ENCODE peak calls at places on chromosomes 4 and X, in six cellular contexts. One of them, this sample, is unnamed.

GRCh38 chr4:3461515-3462291 is 1.4 kb upstream of the DOK7 start:
- DNase-seq in A549: no peak
- DNase-seq in NCI-H1092: no peak
- DNase-seq in Ammon's horn: peak; percentile 58
- DNase-seq in brain microvascular endothelial cell: no peak
- DNase-seq in NCI-H2227 treated with DMSO at 0.1 percent for 48 hours: no peak
- DNase-seq in this sample: no peak

GRCh38 chrX:19440713-19441112 is 74.6 kb downstream of the MAP3K15 start:
- DNase-seq in A549: no peak
- DNase-seq in NCI-H1092: no peak
- DNase-seq in Ammon's horn: no peak
- DNase-seq in brain microvascular endothelial cell: peak; percentile 58
- DNase-seq in NCI-H2227 treated with DMSO at 0.1 percent for 48 hours: no peak
- DNase-seq in this sample: no peak

GRCh38 chr4:147927377-147928137 is 195.7 kb downstream of the ARHGAP10 start:
- DNase-seq in A549: peak; percentile 12
- DNase-seq in NCI-H1092: no peak
- DNase-seq in Ammon's horn: no peak
- DNase-seq in brain microvascular endothelial cell: peak; percentile 63
- DNase-seq in NCI-H2227 treated with DMSO at 0.1 percent for 48 hours: no peak
- DNase-seq in this sample: no peak

GRCh38 chr4:42768125-42768748 is 111.3 kb upstream of the ATP8A1 start:
- DNase-seq in A549: no peak
- DNase-seq in NCI-H1092: no peak
- DNase-seq in Ammon's horn: no peak
- DNase-seq in brain microvascular endothelial cell: no peak
- DNase-seq in NCI-H2227 treated with DMSO at 0.1 percent for 48 hours: no peak
- DNase-seq in this sample: no peak

GRCh38 chrX:69988955-69989394 is 60.8 kb downstream of the AWAT2 start:
- DNase-seq in A549: no peak
- DNase-seq in NCI-H1092: no peak
- DNase-seq in Ammon's horn: no peak
- DNase-seq in brain microvascular endothelial cell: no peak
- DNase-seq in NCI-H2227 treated with DMSO at 0.1 percent for 48 hours: no peak
- DNase-seq in this sample: no peak

GRCh38 chr4:18880850-18881249 is 859.3 kb upstream of the LCORL start:
- DNase-seq in A549: no peak
- DNase-seq in NCI-H1092: no peak
- DNase-seq in Ammon's horn: no peak
- DNase-seq in brain microvascular endothelial cell: no peak
- DNase-seq in NCI-H2227 treated with DMSO at 0.1 percent for 48 hours: no peak
- DNase-seq in this sample: no peak

GRCh38 chr4:86940176-86940575 is 5.4 kb downstream of the AFF1 start:
- DNase-seq in A549: no peak
- DNase-seq in NCI-H1092: no peak
- DNase-seq in Ammon's horn: no peak
- DNase-seq in brain microvascular endothelial cell: no peak
- DNase-seq in NCI-H2227 treated with DMSO at 0.1 percent for 48 hours: no peak
- DNase-seq in this sample: no peak

GRCh38 chr4:141768954-141769353 is 132.6 kb downstream of the IL15 start:
- DNase-seq in A549: peak; percentile 16
- DNase-seq in NCI-H1092: no peak
- DNase-seq in Ammon's horn: peak; percentile 16
- DNase-seq in brain microvascular endothelial cell: peak; percentile 82
- DNase-seq in NCI-H2227 treated with DMSO at 0.1 percent for 48 hours: no peak
- DNase-seq in this sample: no peak

GRCh38 chr4:85152490-85152889 is 186.0 kb upstream of the WDFY3 start:
- DNase-seq in A549: no peak
- DNase-seq in NCI-H1092: no peak
- DNase-seq in Ammon's horn: no peak
- DNase-seq in brain microvascular endothelial cell: no peak
- DNase-seq in NCI-H2227 treated with DMSO at 0.1 percent for 48 hours: no peak
- DNase-seq in this sample: no peak

GRCh38 chr4:11768251-11768972 is 339.7 kb upstream of the HS3ST1 start:
- DNase-seq in A549: no peak
- DNase-seq in NCI-H1092: no peak
- DNase-seq in Ammon's horn: no peak
- DNase-seq in brain microvascular endothelial cell: no peak
- DNase-seq in NCI-H2227 treated with DMSO at 0.1 percent for 48 hours: no peak
- DNase-seq in this sample: no peak

GRCh38 chr4:38456096-38456495 is 207.9 kb upstream of the KLF3 start:
- DNase-seq in A549: no peak
- DNase-seq in NCI-H1092: no peak
- DNase-seq in Ammon's horn: no peak
- DNase-seq in brain microvascular endothelial cell: no peak
- DNase-seq in NCI-H2227 treated with DMSO at 0.1 percent for 48 hours: no peak
- DNase-seq in this sample: no peak

GRCh38 chr4:77263247-77263646 is 106.2 kb downstream of the CCNG2 start:
- DNase-seq in A549: no peak
- DNase-seq in NCI-H1092: no peak
- DNase-seq in Ammon's horn: no peak
- DNase-seq in brain microvascular endothelial cell: no peak
- DNase-seq in NCI-H2227 treated with DMSO at 0.1 percent for 48 hours: no peak
- DNase-seq in this sample: no peak

GRCh38 chr4:76058888-76059426 is 15.6 kb upstream of the ART3 start:
- DNase-seq in A549: no peak
- DNase-seq in NCI-H1092: no peak
- DNase-seq in Ammon's horn: no peak
- DNase-seq in brain microvascular endothelial cell: no peak
- DNase-seq in NCI-H2227 treated with DMSO at 0.1 percent for 48 hours: no peak
- DNase-seq in this sample: no peak

GRCh38 chr4:34721835-34722234 is 1522.5 kb downstream of the ARAP2 start:
- DNase-seq in A549: no peak
- DNase-seq in NCI-H1092: no peak
- DNase-seq in Ammon's horn: no peak
- DNase-seq in brain microvascular endothelial cell: no peak
- DNase-seq in NCI-H2227 treated with DMSO at 0.1 percent for 48 hours: no peak
- DNase-seq in this sample: no peak

GRCh38 chr4:8472166-8472688 is 31.6 kb downstream of the TRMT44 start:
- DNase-seq in A549: no peak
- DNase-seq in NCI-H1092: no peak
- DNase-seq in Ammon's horn: no peak
- DNase-seq in brain microvascular endothelial cell: no peak
- DNase-seq in NCI-H2227 treated with DMSO at 0.1 percent for 48 hours: no peak
- DNase-seq in this sample: no peak

GRCh38 chr4:2243682-2244380 is 1.9 kb upstream of the HAUS3 start:
- DNase-seq in A549: peak; percentile 40
- DNase-seq in NCI-H1092: peak; percentile 26
- DNase-seq in Ammon's horn: peak; percentile 82
- DNase-seq in brain microvascular endothelial cell: no peak
- DNase-seq in NCI-H2227 treated with DMSO at 0.1 percent for 48 hours: no peak
- DNase-seq in this sample: peak; percentile 52

GRCh38 chr4:137674066-137674465 is 141.8 kb upstream of the PCDH18 start:
- DNase-seq in A549: no peak
- DNase-seq in NCI-H1092: no peak
- DNase-seq in Ammon's horn: no peak
- DNase-seq in brain microvascular endothelial cell: no peak
- DNase-seq in NCI-H2227 treated with DMSO at 0.1 percent for 48 hours: no peak
- DNase-seq in this sample: no peak

GRCh38 chrX:15299945-15300851 is 15.2 kb downstream of the ASB11 start:
- DNase-seq in A549: peak; percentile 33
- DNase-seq in NCI-H1092: no peak
- DNase-seq in Ammon's horn: peak; percentile 29
- DNase-seq in brain microvascular endothelial cell: no peak
- DNase-seq in NCI-H2227 treated with DMSO at 0.1 percent for 48 hours: peak; percentile 24
- DNase-seq in this sample: peak; percentile 28